ENCODE peak calls at places on chromosomes 4 and X, in ten cellular contexts. One of them, this sample, is unnamed. For H3K9me3, the result is how much of the 10 kb centered on the place peaks cover.

GRCh38 chr4:74328501-74328900 is 20.2 kb downstream of the EPGN start:
- DNase-seq in Peyer's patch: no peak
- DNase-seq in suprapubic skin: no peak
- DNase-seq in tibial nerve: no peak
- DNase-seq in A549: no peak
- DNase-seq in sigmoid colon: no peak
- DNase-seq in stomach: no peak
- DNase-seq in transverse colon: no peak
- DNase-seq in endothelial cell of umbilical vein: no peak
- DNase-seq in heart left ventricle: no peak
- DNase-seq in this sample: no peak

GRCh38 chr4:71052034-71052433 is 58.6 kb downstream of the DCK start:
- DNase-seq in Peyer's patch: no peak
- DNase-seq in suprapubic skin: no peak
- DNase-seq in tibial nerve: no peak
- DNase-seq in A549: no peak
- DNase-seq in sigmoid colon: no peak
- DNase-seq in stomach: no peak
- DNase-seq in transverse colon: no peak
- DNase-seq in endothelial cell of umbilical vein: no peak
- DNase-seq in heart left ventricle: no peak
- DNase-seq in this sample: no peak

GRCh38 chrX:12149670-12150407 is 11.6 kb downstream of the FRMPD4 start:
- DNase-seq in Peyer's patch: no peak
- DNase-seq in suprapubic skin: no peak
- DNase-seq in tibial nerve: no peak
- DNase-seq in A549: no peak
- DNase-seq in sigmoid colon: no peak
- DNase-seq in stomach: no peak
- DNase-seq in transverse colon: no peak
- DNase-seq in endothelial cell of umbilical vein: no peak
- DNase-seq in heart left ventricle: no peak
- DNase-seq in this sample: no peak

GRCh38 chr4:153880983-153881382 is 92.1 kb upstream of the SFRP2 start:
- DNase-seq in Peyer's patch: no peak
- DNase-seq in suprapubic skin: no peak
- DNase-seq in tibial nerve: no peak
- DNase-seq in A549: no peak
- DNase-seq in sigmoid colon: no peak
- DNase-seq in stomach: no peak
- DNase-seq in transverse colon: no peak
- DNase-seq in endothelial cell of umbilical vein: no peak
- DNase-seq in heart left ventricle: no peak
- DNase-seq in this sample: no peak

GRCh38 chrX:47583240-47583861 is 1.1 kb downstream of the TIMP1 start:
- DNase-seq in Peyer's patch: no peak
- DNase-seq in suprapubic skin: no peak
- DNase-seq in tibial nerve: no peak
- DNase-seq in A549: no peak
- DNase-seq in sigmoid colon: no peak
- DNase-seq in stomach: no peak
- DNase-seq in transverse colon: no peak
- DNase-seq in endothelial cell of umbilical vein: no peak
- DNase-seq in heart left ventricle: no peak
- DNase-seq in this sample: no peak

GRCh38 chr4:71857713-71858451 is 74.0 kb upstream of the GC start:
- DNase-seq in Peyer's patch: no peak
- DNase-seq in suprapubic skin: no peak
- DNase-seq in tibial nerve: no peak
- DNase-seq in A549: no peak
- DNase-seq in sigmoid colon: no peak
- DNase-seq in stomach: peak
- DNase-seq in transverse colon: no peak
- DNase-seq in endothelial cell of umbilical vein: no peak
- DNase-seq in heart left ventricle: no peak
- DNase-seq in this sample: peak

GRCh38 chr4:71377561-71377960 is 38.7 kb downstream of the SLC4A4 start:
- DNase-seq in Peyer's patch: peak
- DNase-seq in suprapubic skin: no peak
- DNase-seq in tibial nerve: no peak
- DNase-seq in A549: peak
- DNase-seq in sigmoid colon: no peak
- DNase-seq in stomach: no peak
- DNase-seq in transverse colon: no peak
- DNase-seq in endothelial cell of umbilical vein: peak
- DNase-seq in heart left ventricle: no peak
- DNase-seq in this sample: no peak

GRCh38 chr4:123398151-123398802 is 1.7 kb downstream of the SPRY1 start:
- DNase-seq in Peyer's patch: peak
- DNase-seq in suprapubic skin: peak
- DNase-seq in tibial nerve: peak
- DNase-seq in A549: peak
- DNase-seq in sigmoid colon: peak
- DNase-seq in stomach: peak
- DNase-seq in transverse colon: peak
- DNase-seq in endothelial cell of umbilical vein: peak
- DNase-seq in heart left ventricle: peak
- DNase-seq in this sample: peak

GRCh38 chr4:168773388-168774195 is 236.5 kb downstream of the CBR4 start:
- DNase-seq in Peyer's patch: peak
- DNase-seq in suprapubic skin: no peak
- DNase-seq in tibial nerve: no peak
- DNase-seq in A549: no peak
- DNase-seq in sigmoid colon: no peak
- DNase-seq in stomach: no peak
- DNase-seq in transverse colon: peak
- DNase-seq in endothelial cell of umbilical vein: peak
- DNase-seq in heart left ventricle: no peak
- DNase-seq in this sample: no peak

DNA sequence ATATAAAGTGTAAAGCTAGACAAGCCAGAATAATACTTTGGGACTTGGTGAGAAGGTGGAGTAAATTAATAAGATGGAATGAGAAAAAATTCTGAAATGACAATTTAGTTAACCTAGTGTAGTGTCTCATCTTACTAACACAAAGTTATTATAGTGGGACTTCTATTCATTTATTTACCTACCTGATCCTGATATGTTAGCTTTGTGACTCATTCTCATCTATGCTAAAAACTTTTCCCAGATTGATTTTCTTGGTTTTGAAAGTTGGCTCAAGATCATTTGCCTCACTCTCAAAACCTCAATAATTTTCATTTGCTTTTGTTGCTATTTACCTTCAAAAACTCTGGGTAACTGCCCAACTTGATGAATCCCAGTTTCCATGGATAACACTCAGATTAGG is 698.6 kb downstream of the SH3BGRL start:
- DNase-seq in Peyer's patch: no peak
- DNase-seq in suprapubic skin: no peak
- DNase-seq in tibial nerve: no peak
- DNase-seq in A549: no peak
- DNase-seq in sigmoid colon: no peak
- DNase-seq in stomach: no peak
- DNase-seq in transverse colon: no peak
- DNase-seq in endothelial cell of umbilical vein: no peak
- DNase-seq in heart left ventricle: no peak
- DNase-seq in this sample: no peak
- H3K9me3 ChIP-seq in Peyer's patch: under half
- H3K9me3 ChIP-seq in suprapubic skin: under half
- H3K9me3 ChIP-seq in tibial nerve: under half
- H3K9me3 ChIP-seq in A549: under half
- H3K9me3 ChIP-seq in sigmoid colon: under half
- H3K9me3 ChIP-seq in stomach: under half
- H3K9me3 ChIP-seq in transverse colon: under half
- H3K9me3 ChIP-seq in endothelial cell of umbilical vein: under half
- H3K9me3 ChIP-seq in heart left ventricle: under half
- H3K9me3 ChIP-seq in this sample: under half

GRCh38 chrX:154458954-154459829 is 1.1 kb downstream of the PLXNA3 start:
- DNase-seq in Peyer's patch: peak
- DNase-seq in suprapubic skin: no peak
- DNase-seq in tibial nerve: no peak
- DNase-seq in A549: no peak
- DNase-seq in sigmoid colon: no peak
- DNase-seq in stomach: peak
- DNase-seq in transverse colon: peak
- DNase-seq in endothelial cell of umbilical vein: no peak
- DNase-seq in heart left ventricle: peak
- DNase-seq in this sample: peak
- TF ChIP-seq POLR2A in Peyer's patch: no peak
- TF ChIP-seq POLR2A in suprapubic skin: no peak
- TF ChIP-seq POLR2A in tibial nerve: no peak
- TF ChIP-seq POLR2A in A549: no peak
- TF ChIP-seq POLR2A in sigmoid colon: no peak
- TF ChIP-seq POLR2A in stomach: no peak
- TF ChIP-seq POLR2A in transverse colon: peak
- TF ChIP-seq POLR2A in endothelial cell of umbilical vein: no peak
- TF ChIP-seq POLR2A in heart left ventricle: no peak
- TF ChIP-seq POLR2A in this sample: peak

DNA sequence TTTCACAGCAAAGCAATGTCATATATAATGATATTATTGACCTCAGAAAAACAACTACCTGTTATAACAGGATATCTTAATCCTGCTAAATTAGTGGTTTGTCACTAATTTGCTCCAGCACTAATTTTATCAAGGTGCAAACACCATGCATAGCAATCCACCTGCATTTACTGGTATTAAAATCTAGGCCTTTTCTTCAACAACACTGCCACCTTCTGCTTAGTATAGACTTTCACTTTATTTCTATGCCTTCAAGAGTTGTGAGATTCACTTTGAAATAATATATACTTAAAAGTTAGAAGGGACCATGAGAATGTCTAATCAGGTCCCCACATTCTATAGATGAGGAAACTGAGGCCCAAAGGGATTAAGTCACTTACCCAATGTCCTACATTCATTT is 82.1 kb upstream of the IQCM start:
- DNase-seq in Peyer's patch: no peak
- DNase-seq in suprapubic skin: no peak
- DNase-seq in tibial nerve: no peak
- DNase-seq in A549: no peak
- DNase-seq in sigmoid colon: no peak
- DNase-seq in stomach: no peak
- DNase-seq in transverse colon: no peak
- DNase-seq in endothelial cell of umbilical vein: peak
- DNase-seq in heart left ventricle: no peak
- DNase-seq in this sample: no peak
- H3K9me3 ChIP-seq in Peyer's patch: under half
- H3K9me3 ChIP-seq in suprapubic skin: under half
- H3K9me3 ChIP-seq in tibial nerve: under half
- H3K9me3 ChIP-seq in A549: under half
- H3K9me3 ChIP-seq in sigmoid colon: under half
- H3K9me3 ChIP-seq in stomach: under half
- H3K9me3 ChIP-seq in transverse colon: under half
- H3K9me3 ChIP-seq in endothelial cell of umbilical vein: under half
- H3K9me3 ChIP-seq in heart left ventricle: under half
- H3K9me3 ChIP-seq in this sample: under half

DNA sequence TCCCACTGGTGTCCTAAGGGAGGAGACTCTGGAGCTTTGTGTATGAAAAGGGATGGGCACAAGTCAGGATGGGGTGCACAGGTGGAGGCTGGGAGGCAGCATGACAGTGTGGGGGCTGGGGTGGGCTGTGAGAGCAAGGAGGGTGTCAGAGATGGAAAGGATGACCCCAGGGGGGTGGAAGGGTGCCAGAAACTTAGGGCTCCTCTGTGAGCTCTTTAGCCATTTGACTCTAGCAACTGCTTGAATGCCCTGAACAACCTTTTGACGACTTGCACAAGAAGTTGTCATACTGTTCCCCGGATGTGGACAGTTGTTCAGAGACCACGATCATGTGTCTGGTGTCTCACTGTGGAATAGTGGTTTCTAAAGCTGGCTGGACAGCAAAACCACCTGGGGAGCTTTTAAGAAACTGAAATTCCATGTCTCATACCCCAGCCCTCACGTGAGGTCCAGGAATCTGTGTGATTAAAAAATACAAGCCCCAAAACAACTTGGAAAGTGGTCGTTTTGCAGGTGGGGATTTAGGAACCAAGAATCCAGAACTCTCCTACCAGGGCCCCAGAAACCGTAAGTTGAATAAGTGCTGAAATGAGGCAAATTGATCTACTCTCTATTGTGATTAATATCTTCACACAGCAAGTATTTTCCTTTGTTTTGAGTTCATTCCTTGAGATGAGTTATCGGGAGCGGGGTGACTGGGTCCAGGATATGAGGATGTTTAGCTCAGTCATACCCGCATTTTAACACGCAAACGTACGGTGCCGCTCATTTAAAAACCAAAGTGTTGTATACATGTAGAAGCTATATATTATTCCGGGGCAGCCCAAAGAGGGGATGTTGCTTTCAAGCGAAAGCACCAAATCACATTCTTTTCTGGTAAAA is 3.4 kb downstream of the RHOH start:
- DNase-seq in Peyer's patch: peak
- DNase-seq in suprapubic skin: no peak
- DNase-seq in tibial nerve: no peak
- DNase-seq in A549: no peak
- DNase-seq in sigmoid colon: no peak
- DNase-seq in stomach: peak
- DNase-seq in transverse colon: peak
- DNase-seq in endothelial cell of umbilical vein: no peak
- DNase-seq in heart left ventricle: no peak
- DNase-seq in this sample: no peak
- TF ChIP-seq POLR2A in Peyer's patch: peak
- TF ChIP-seq POLR2A in suprapubic skin: no peak
- TF ChIP-seq POLR2A in tibial nerve: no peak
- TF ChIP-seq POLR2A in A549: no peak
- TF ChIP-seq POLR2A in sigmoid colon: no peak
- TF ChIP-seq POLR2A in stomach: no peak
- TF ChIP-seq POLR2A in transverse colon: peak
- TF ChIP-seq POLR2A in endothelial cell of umbilical vein: no peak
- TF ChIP-seq POLR2A in heart left ventricle: no peak
- TF ChIP-seq POLR2A in this sample: no peak

GRCh38 chr4:11878241-11878640 is 449.5 kb upstream of the HS3ST1 start:
- DNase-seq in Peyer's patch: no peak
- DNase-seq in suprapubic skin: no peak
- DNase-seq in tibial nerve: no peak
- DNase-seq in A549: no peak
- DNase-seq in sigmoid colon: no peak
- DNase-seq in stomach: no peak
- DNase-seq in transverse colon: no peak
- DNase-seq in endothelial cell of umbilical vein: no peak
- DNase-seq in heart left ventricle: no peak
- DNase-seq in this sample: no peak
- H3K9me3 ChIP-seq in Peyer's patch: under half
- H3K9me3 ChIP-seq in suprapubic skin: under half
- H3K9me3 ChIP-seq in tibial nerve: under half
- H3K9me3 ChIP-seq in A549: under half
- H3K9me3 ChIP-seq in sigmoid colon: under half
- H3K9me3 ChIP-seq in stomach: under half
- H3K9me3 ChIP-seq in transverse colon: under half
- H3K9me3 ChIP-seq in endothelial cell of umbilical vein: under half
- H3K9me3 ChIP-seq in heart left ventricle: under half
- H3K9me3 ChIP-seq in this sample: under half